ENCODE peak calls at places on chromosomes 6 and 20, in five cellular contexts. B is coronary artery, O is cardiac fibroblast, J is upper lobe of right lung, G is mesothelial cell of epicardium. N is an unnamed sample.

GRCh38 chr6:124854338-124854922 is 107.8 kb upstream of the RNF217 start:
- DNase-seq in J (no peak), O (peak), G (no peak), B (no peak), N (no peak)

GRCh38 chr6:98498891-98499290 is 335.5 kb upstream of the POU3F2 start:
- DNase-seq in J (no peak), B (no peak), O (no peak), G (no peak), N (no peak)

GRCh38 chr20:19824861-19825260 is 66.8 kb downstream of the RIN2 start:
- DNase-seq in B (no peak), J (no peak), O (peak), G (no peak), N (no peak)

GRCh38 chr6:16199792-16200191 is 38.6 kb upstream of the GMPR start:
- DNase-seq in J (no peak), B (no peak), G (no peak), O (no peak), N (no peak)

GRCh38 chr6:154683756-154684523 is 49.3 kb upstream of the SCAF8 start:
- DNase-seq in J (no peak), B (no peak), O (peak), G (no peak), N (no peak)

GRCh38 chr20:45440891-45441685 is 25.1 kb downstream of the PIGT start:
- DNase-seq in J (no peak), B (no peak), O (no peak), G (no peak), N (no peak)

GRCh38 chr6:139534472-139535115 is 160.1 kb upstream of the CITED2 start:
- DNase-seq in J (no peak), B (no peak), G (no peak), O (no peak), N (no peak)

GRCh38 chr20:6079011-6079410 is 25.2 kb upstream of the LRRN4 start:
- DNase-seq in O (no peak), B (no peak), G (no peak), J (no peak), N (no peak)

GRCh38 chr20:35004051-35004725 is 48.5 kb downstream of the MYH7B start:
- DNase-seq in B (no peak), O (no peak), G (no peak), J (peak), N (no peak)

DNA sequence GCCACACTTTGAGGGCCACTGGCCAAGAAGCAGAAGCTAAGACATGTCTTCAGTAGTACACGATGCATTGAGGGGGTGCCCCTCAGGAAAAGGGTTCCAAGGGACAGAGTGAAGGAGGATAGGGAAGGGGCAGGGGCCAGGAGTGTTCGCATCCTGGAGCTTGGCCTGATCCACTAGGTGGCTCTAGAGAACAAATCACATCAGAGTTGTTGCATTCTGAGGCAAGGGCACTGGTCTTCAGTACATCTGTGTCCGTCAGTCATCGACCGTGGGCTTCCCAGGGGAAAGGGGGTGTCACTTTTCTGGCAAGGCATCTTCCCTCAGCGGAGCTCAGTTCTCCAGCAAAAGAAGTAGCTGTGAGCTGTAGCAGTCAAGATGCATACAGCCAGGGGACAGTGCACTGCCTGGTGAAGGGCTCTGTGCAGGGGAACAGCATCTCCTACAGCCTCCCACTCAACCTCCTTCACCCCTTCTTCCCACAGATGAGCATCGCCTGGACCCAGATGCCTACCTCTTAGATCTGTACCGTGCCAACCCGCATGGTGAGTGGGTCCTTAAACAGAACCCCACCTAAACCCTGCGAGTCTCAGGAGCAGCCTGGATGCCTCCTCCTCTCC is 47.8 kb downstream of the ARHGAP40 start:
- DNase-seq in O (peak), B (no peak), G (no peak), J (no peak), N (no peak)
- TF ChIP-seq CTCF in O (peak), B (no peak), G (no peak), J (no peak), N (peak)

GRCh38 chr6:689223-689622 is 3.7 kb downstream of the EXOC2 start:
- DNase-seq in O (no peak), G (no peak), B (no peak), J (no peak), N (no peak)

GRCh38 chr6:684831-685636 is 7.9 kb downstream of the EXOC2 start:
- DNase-seq in J (no peak), O (peak), G (no peak), B (no peak), N (no peak)

GRCh38 chr6:683742-684440 is 9.0 kb downstream of the EXOC2 start:
- DNase-seq in J (no peak), B (no peak), G (peak), O (peak), N (peak)

GRCh38 chr6:680666-681374 is 12.1 kb downstream of the EXOC2 start:
- DNase-seq in G (no peak), B (no peak), O (no peak), J (no peak), N (no peak)

DNA sequence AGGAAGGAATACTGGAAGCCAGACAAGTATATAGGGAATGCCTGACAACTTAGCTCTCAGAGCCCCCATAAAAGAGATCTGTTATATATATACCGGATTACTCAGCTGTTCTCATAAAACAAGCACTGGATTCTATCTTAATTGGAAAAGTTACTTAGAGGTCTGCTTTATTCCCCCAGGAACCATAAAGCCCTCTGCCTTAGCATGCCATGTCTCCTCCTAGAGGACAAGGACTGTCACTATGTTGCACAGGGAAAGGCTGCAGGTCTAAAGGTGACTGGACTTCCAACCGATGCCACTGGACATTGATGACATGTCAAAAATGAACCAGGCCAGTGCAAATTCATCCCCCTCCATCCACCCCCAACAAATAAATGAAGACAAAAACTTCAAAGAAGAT is 6.4 kb downstream of the EXOC2 start:
- DNase-seq in J (no peak), G (no peak), B (no peak), O (peak), N (no peak)
- TF ChIP-seq CTCF in J (no peak), G (no peak), B (no peak), O (peak), N (peak)

GRCh38 chr6:142913511-142914047 is 31.4 kb downstream of the HIVEP2 start:
- DNase-seq in G (no peak), J (peak), O (no peak), B (no peak), N (no peak)
- TF ChIP-seq CTCF in G (no peak), J (no peak), O (no peak), B (no peak), N (no peak)

GRCh38 chr6:6738108-6738507 is 149.6 kb downstream of the LY86 start:
- DNase-seq in O (no peak), G (no peak), B (no peak), J (no peak), N (no peak)

GRCh38 chr6:6738922-6739717 is 150.6 kb downstream of the LY86 start:
- DNase-seq in G (no peak), O (no peak), J (no peak), B (no peak), N (no peak)

GRCh38 chr6:6742535-6742934 is 154.0 kb downstream of the LY86 start:
- DNase-seq in O (no peak), G (no peak), B (no peak), J (no peak), N (no peak)

GRCh38 chr6:6740595-6740994 is 152.1 kb downstream of the LY86 start:
- DNase-seq in B (no peak), J (no peak), G (no peak), O (no peak), N (no peak)

GRCh38 chr6:6741264-6741663 is 152.7 kb downstream of the LY86 start:
- DNase-seq in B (no peak), J (no peak), O (no peak), G (no peak), N (no peak)
- TF ChIP-seq CTCF in B (no peak), J (no peak), O (no peak), G (no peak), N (no peak)

GRCh38 chr20:41003143-41003932 is 25.3 kb upstream of the TOP1 start:
- DNase-seq in B (no peak), J (peak), O (peak), G (no peak), N (peak)

GRCh38 chr20:41002842-41003142 is 25.8 kb upstream of the TOP1 start:
- DNase-seq in J (no peak), G (no peak), O (no peak), B (no peak), N (no peak)

GRCh38 chr20:41000628-41001027 is 28.0 kb upstream of the TOP1 start:
- DNase-seq in O (no peak), J (no peak), B (no peak), G (no peak), N (no peak)

GRCh38 chr20:40999841-41000240 is 28.8 kb upstream of the TOP1 start:
- DNase-seq in B (no peak), O (no peak), G (no peak), J (no peak), N (no peak)

DNA sequence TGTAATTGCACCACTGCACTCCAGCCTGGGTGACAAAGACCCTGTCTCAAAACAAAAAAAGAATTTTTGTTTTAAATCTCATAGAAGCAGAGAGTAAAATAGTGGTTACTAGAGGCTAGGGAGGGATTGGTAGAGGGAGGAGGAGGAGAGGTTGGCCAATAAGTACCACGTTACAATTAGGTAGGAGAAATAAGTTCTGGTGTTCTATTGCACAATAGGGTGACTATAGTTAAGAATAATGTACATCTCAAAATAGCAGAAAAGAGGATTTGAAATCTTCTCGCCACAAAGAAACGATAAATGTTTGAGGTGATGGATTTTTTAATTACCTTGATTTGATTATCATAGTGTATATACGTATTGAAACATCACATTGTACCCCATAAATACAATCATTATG is 27.1 kb upstream of the TOP1 start:
- DNase-seq in O (peak), G (no peak), J (no peak), B (no peak), N (no peak)
- TF ChIP-seq CTCF in O (no peak), G (no peak), J (no peak), B (no peak), N (no peak)

GRCh38 chr6:18468162-18468843 is 81.2 kb downstream of the RNF144B start:
- DNase-seq in O (no peak), J (no peak), B (no peak), G (no peak), N (no peak)

GRCh38 chr6:18467741-18468140 is 80.6 kb downstream of the RNF144B start:
- DNase-seq in G (no peak), B (no peak), J (no peak), O (no peak), N (no peak)

GRCh38 chr6:18464176-18464575 is 77.0 kb downstream of the RNF144B start:
- DNase-seq in J (no peak), B (no peak), G (no peak), O (no peak), N (no peak)

GRCh38 chr6:18465410-18466154 is 78.4 kb downstream of the RNF144B start:
- DNase-seq in J (no peak), B (no peak), O (no peak), G (no peak), N (no peak)

GRCh38 chr6:18463429-18463828 is 76.3 kb downstream of the RNF144B start:
- DNase-seq in O (no peak), J (no peak), B (no peak), G (no peak), N (no peak)
- TF ChIP-seq CTCF in O (no peak), J (no peak), B (no peak), G (no peak), N (no peak)

N was measured in AG04450.